ENCODE peak calls at places on chromosomes 11 and 22, in four cellular contexts. R, O, D and G are unnamed samples. For H3K9me3 and H3K4me1, the result is how much of the 10 kb centered on the place peaks cover.

GRCh38 chr11:130765951-130766649 is 150.2 kb downstream of the SNX19 start:
- DNase-seq in R (no peak), O (no peak), D (no peak), G (no peak)

GRCh38 chr22:39457047-39457545 is 284 bp downstream of the MGAT3 start:
- DNase-seq in R (no peak), O (no peak), D (no peak), G (no peak)

GRCh38 chr11:95318459-95318858 is 87.5 kb upstream of the SESN3 start:
- DNase-seq in R (no peak), O (peak), D (no peak), G (no peak)

GRCh38 chr22:11253000-11253511 is 4274.9 kb upstream of the OR11H1 start:
- DNase-seq in R (peak), O (no peak), D (no peak), G (no peak)

GRCh38 chr22:28604961-28605360 is 74.7 kb downstream of the TTC28 start:
- DNase-seq in R (no peak), O (no peak), D (no peak), G (no peak)

GRCh38 chr22:45671051-45671782 is 417 bp upstream of the ATXN10 start:
- DNase-seq in R (peak), O (no peak), D (peak), G (no peak)

GRCh38 chr11:9893474-9893873 is 229.6 kb downstream of the SWAP70 start:
- DNase-seq in R (no peak), O (no peak), D (no peak), G (no peak)

GRCh38 chr11:119175493-119176077 is 7.1 kb downstream of the NLRX1 start:
- DNase-seq in R (no peak), O (peak), D (no peak), G (no peak)

GRCh38 chr11:58900479-58901420 is 38.5 kb upstream of the GLYATL1 start:
- DNase-seq in R (peak), O (peak), D (no peak), G (no peak)

GRCh38 chr11:117604349-117604995 is 192.5 kb downstream of the DSCAML1 start:
- DNase-seq in R (no peak), O (no peak), D (no peak), G (no peak)

GRCh38 chr22:43600265-43600664 is 188.5 kb downstream of the MPPED1 start:
- DNase-seq in R (no peak), O (no peak), D (no peak), G (no peak)

GRCh38 chr11:115765803-115766239 is 261.6 kb upstream of the CADM1 start:
- DNase-seq in R (no peak), O (peak), D (no peak), G (no peak)

GRCh38 chr11:11513438-11513837 is 108.4 kb downstream of the GALNT18 start:
- DNase-seq in R (no peak), O (peak), D (no peak), G (no peak)

GRCh38 chr11:87473174-87473573 is 435.4 kb downstream of the TMEM135 start:
- DNase-seq in R (no peak), O (no peak), D (no peak), G (no peak)

GRCh38 chr22:20068640-20069039 is 11.4 kb upstream of the DGCR8 start:
- DNase-seq in R (no peak), O (no peak), D (no peak), G (no peak)

GRCh38 chr11:129815596-129816461 is at the start of gene TMEM45B:
- DNase-seq in R (no peak), O (peak), D (no peak), G (no peak)

GRCh38 chr11:77262803-77263202 is 38.7 kb downstream of the GDPD4 start:
- DNase-seq in R (no peak), O (no peak), D (no peak), G (no peak)

GRCh38 chr22:22235564-22235963 is 9.0 kb upstream of the VPREB1 start:
- DNase-seq in R (no peak), O (peak), D (no peak), G (no peak)

GRCh38 chr11:17479284-17480214 is 2.9 kb upstream of the ABCC8 start:
- DNase-seq in R (no peak), O (peak), D (no peak), G (no peak)

GRCh38 chr11:97972731-97973130 is 1048.0 kb upstream of the CNTN5 start:
- DNase-seq in R (no peak), O (no peak), D (no peak), G (no peak)

GRCh38 chr11:2548596-2548995 is 103.8 kb downstream of the KCNQ1 start:
- DNase-seq in R (no peak), O (no peak), D (peak), G (no peak)

GRCh38 chr11:75490221-75491181 is 35.2 kb downstream of the GDPD5 start:
- DNase-seq in R (no peak), O (peak), D (no peak), G (no peak)

GRCh38 chr11:58531865-58532341 is 24.0 kb upstream of the OR5B21 start:
- DNase-seq in R (no peak), O (no peak), D (no peak), G (no peak)

GRCh38 chr11:80621871-80622270 is 1181.0 kb upstream of the TENM4 start:
- DNase-seq in R (no peak), O (no peak), D (no peak), G (no peak)

GRCh38 chr11:134736251-134737072 is 324.4 kb upstream of the B3GAT1 start:
- DNase-seq in R (no peak), O (no peak), D (no peak), G (peak)

GRCh38 chr11:64880240-64881001 is 2.0 kb upstream of the EHD1 start:
- DNase-seq in R (peak), O (no peak), D (no peak), G (no peak)

GRCh38 chr22:42452456-42452855 is 20.3 kb upstream of the NFAM1 start:
- DNase-seq in R (no peak), O (no peak), D (no peak), G (no peak)

DNA sequence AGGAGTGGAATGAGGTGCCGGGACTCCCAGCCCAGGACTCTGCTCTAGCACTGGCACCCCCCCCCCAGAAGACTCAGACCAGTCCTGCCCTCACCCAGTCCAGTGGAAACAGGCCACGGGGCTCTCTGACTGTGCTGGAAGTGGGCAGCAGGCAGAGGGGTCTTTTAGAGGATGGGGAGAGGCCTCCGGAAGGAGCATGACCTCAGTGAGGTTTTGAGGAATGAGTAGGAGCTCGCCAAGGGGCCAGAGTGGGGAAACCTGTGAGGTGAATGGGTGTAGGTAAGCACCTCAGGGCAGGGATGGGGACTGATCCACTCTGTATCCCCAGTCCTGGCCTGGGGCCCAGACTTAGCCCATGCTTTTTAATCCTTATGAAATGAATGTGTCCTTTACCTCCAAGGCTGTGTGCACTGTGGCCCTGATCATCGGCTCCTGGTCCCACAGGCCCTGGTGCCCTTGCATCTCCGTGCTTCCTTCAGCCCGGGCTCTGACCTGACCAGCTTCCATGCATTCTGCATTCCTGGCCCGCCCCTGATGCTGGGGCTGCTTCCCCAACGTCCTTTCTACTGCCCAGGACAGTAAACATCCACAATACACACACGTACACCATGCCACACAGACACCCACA is 24.4 kb upstream of the RFPL3 start:
- DNase-seq in R (no peak), O (no peak), D (no peak), G (no peak)
- H3K9me3 ChIP-seq in R (under half), O (under half), D (under half), G (under half)

GRCh38 chr11:68016904-68017817 is 7.0 kb downstream of the ALDH3B1 start:
- DNase-seq in R (no peak), O (no peak), D (no peak), G (no peak)
- H3K4me1 ChIP-seq in R (under half), O (under half), D (under half), G (under half)

DNA sequence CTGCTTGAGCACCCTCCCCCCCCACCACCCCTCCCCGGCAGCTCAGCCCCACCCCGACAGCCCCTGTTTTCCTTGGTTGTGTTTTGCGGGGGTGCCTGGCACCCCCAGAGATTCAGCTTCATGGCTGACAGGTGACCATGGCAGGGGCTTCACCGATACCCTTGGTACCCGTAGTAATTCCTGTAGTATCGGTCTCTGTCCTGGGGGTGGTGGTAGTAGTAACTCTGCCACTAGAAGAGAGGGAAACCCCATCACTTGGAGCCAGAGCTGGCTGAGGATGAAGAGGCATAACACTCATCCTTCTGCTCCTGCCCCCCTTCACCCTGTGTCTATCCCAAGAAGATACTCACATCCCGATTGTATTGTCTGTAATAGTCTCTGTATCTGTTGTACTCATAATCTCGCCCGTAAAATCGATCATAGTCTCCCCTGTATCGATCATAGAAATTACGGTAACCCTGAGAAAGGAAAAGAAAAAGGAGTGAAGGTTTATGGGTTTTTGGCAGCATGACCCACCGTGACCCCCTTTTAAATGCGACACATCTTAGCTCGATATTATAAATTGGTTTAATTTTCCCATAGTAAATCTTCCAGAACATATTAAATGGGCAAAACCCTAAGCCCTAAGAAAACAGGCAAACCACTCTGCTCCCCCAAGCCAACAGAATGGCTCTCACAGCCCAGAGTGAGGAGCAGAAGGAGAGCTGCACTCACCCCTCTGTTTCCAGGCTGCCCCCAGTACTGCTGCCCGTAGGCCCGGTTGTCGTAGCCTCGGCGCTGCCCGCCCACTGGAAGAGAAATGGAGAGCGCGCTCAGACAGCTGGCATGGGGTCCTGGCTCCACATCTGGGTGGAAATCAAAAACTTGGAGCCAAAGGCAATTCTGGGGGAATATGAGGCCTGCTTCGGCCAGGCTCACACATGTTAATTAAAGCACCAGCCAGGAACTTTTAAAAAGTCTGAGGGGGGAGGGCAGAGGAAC is 8.0 kb downstream of the GNG3 start:
- DNase-seq in R (no peak), O (no peak), D (no peak), G (no peak)
- H3K27ac ChIP-seq in R (no peak), O (peak), D (no peak), G (no peak)

DNA sequence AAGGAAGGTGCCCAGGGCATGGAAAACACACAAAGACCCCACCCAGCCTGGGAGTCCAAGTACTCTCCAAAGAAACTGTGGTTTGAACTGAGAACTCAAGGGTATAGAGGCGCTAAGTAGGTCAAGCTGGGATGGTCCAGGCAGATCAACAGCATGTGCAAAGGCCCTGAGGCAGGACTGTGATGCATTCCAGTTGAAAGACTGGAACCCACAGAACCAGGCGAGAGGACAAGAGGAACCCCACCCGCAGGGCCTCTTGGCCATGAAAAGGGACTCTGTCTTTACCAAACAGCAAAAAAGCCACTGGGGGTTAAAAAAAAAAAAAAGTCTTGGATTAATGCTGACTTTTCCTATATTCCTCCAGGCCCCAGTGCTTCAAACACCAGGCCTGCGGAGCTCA is 14.3 kb downstream of the CARD10 start:
- DNase-seq in R (no peak), O (no peak), D (no peak), G (no peak)
- H3K9me3 ChIP-seq in R (under half), O (under half), D (under half), G (under half)

GRCh38 chr11:57476223-57476882 is 16.0 kb downstream of the RTN4RL2 start:
- DNase-seq in R (peak), O (no peak), D (peak), G (no peak)

GRCh38 chr11:57476883-57477506 is 16.7 kb downstream of the RTN4RL2 start:
- DNase-seq in R (peak), O (no peak), D (no peak), G (no peak)

GRCh38 chr11:57475671-57476222 is 15.4 kb downstream of the RTN4RL2 start:
- DNase-seq in R (no peak), O (no peak), D (no peak), G (no peak)

GRCh38 chr11:57478971-57479663 is 18.8 kb downstream of the RTN4RL2 start:
- DNase-seq in R (no peak), O (no peak), D (no peak), G (no peak)

GRCh38 chr11:57477507-57478189 is 17.3 kb downstream of the RTN4RL2 start:
- DNase-seq in R (no peak), O (no peak), D (no peak), G (no peak)
- H3K4me1 ChIP-seq in R (under half), O (under half), D (under half), G (under half)

GRCh38 chr11:65915101-65915820 is 3.6 kb downstream of the C11orf68 start:
- DNase-seq in R (no peak), O (no peak), D (no peak), G (no peak)
- H3K27ac ChIP-seq in R (peak), O (peak), D (peak), G (peak)

GRCh38 chr11:32434387-32435151 is 770 bp downstream of the WT1 start:
- DNase-seq in R (no peak), O (peak), D (peak), G (no peak)

GRCh38 chr11:32436751-32437405 is 1.5 kb upstream of the WT1 start:
- DNase-seq in R (no peak), O (peak), D (peak), G (no peak)

GRCh38 chr11:32435947-32436750 is 810 bp upstream of the WT1 start:
- DNase-seq in R (no peak), O (peak), D (peak), G (no peak)

GRCh38 chr11:32435152-32435480 is 223 bp downstream of the WT1 start:
- DNase-seq in R (no peak), O (peak), D (no peak), G (no peak)

GRCh38 chr11:32435511-32435946 is at the start of gene WT1:
- DNase-seq in R (peak), O (peak), D (peak), G (no peak)
- H3K9me3 ChIP-seq in R (under half), O (under half), D (under half), G (under half)

GRCh38 chr11:114586797-114587196 is 8.8 kb downstream of the NXPE4 start:
- DNase-seq in R (no peak), O (peak), D (no peak), G (no peak)
- H3K4me1 ChIP-seq in R (under half), O (under half), D (under half), G (under half)

DNA sequence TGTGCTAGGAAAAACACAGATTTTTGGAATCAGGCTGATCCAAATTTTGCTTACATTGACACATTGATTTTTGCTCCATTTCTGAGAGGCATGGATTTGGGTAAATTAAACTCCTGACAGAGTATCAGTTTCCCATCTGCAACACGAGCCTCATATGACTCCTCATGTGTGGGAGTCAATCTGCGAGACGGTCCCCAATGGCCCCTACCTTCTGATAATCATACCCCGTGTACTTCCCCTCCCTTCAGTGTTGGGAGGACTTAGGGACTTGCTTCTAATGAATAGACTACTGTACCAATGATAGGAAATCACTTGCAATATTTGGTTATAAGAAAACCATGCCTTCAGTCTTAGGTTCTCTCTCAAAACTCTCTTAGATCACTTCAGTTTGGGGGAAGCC is 302.7 kb downstream of the ETS1 start:
- DNase-seq in R (no peak), O (no peak), D (no peak), G (no peak)
- H3K27ac ChIP-seq in R (no peak), O (no peak), D (no peak), G (no peak)